ENCODE peak calls at places on chromosomes 7 and 10, in six cellular contexts. I, J, Y, F, D and K are unnamed samples.

GRCh38 chr7:28086198-28086597 is 94.4 kb downstream of the JAZF1 start:
- DNase-seq in I (no peak), J (no peak), Y (no peak), F (no peak), D (no peak), K (no peak)

GRCh38 chr10:124708246-124708779 is 35.9 kb downstream of the FAM53B start:
- DNase-seq in I (no peak), J (peak; percentile 84), Y (no peak), F (peak; percentile 59), D (no peak), K (no peak)

GRCh38 chr10:110326351-110327032 is 21.8 kb upstream of the SMNDC1 start:
- DNase-seq in I (no peak), J (peak; percentile 37), Y (no peak), F (no peak), D (no peak), K (no peak)

GRCh38 chr10:127932521-127933270 is 25.8 kb downstream of the PTPRE start:
- DNase-seq in I (no peak), J (no peak), Y (no peak), F (no peak), D (no peak), K (no peak)

GRCh38 chr10:58412502-58412961 is 27.3 kb downstream of the TFAM start:
- DNase-seq in I (peak; percentile 76), J (no peak), Y (peak; percentile 36), F (peak; percentile 30), D (no peak), K (peak; percentile 26)

GRCh38 chr10:92747600-92747999 is 57.8 kb downstream of the HHEX start:
- DNase-seq in I (no peak), J (no peak), Y (no peak), F (peak; percentile 47), D (no peak), K (no peak)

GRCh38 chr10:37269554-37270256 is 144.3 kb downstream of the ANKRD30A start:
- DNase-seq in I (peak; percentile 64), J (no peak), Y (no peak), F (no peak), D (no peak), K (no peak)

GRCh38 chr10:63819753-63820347 is 298.6 kb downstream of the REEP3 start:
- DNase-seq in I (peak; percentile 65), J (peak; percentile 78), Y (peak; percentile 17), F (peak; percentile 33), D (peak; percentile 61), K (peak; percentile 74)

GRCh38 chr7:150938566-150938965 is 39.6 kb downstream of the KCNH2 start:
- DNase-seq in I (no peak), J (no peak), Y (no peak), F (no peak), D (no peak), K (no peak)

GRCh38 chr7:84073476-84073875 is 121.1 kb downstream of the SEMA3A start:
- DNase-seq in I (peak; percentile 16), J (peak; percentile 75), Y (no peak), F (peak; percentile 44), D (no peak), K (no peak)

GRCh38 chr7:135879238-135879637 is 97.9 kb downstream of the MTPN start:
- DNase-seq in I (peak; percentile 13), J (no peak), Y (no peak), F (no peak), D (no peak), K (no peak)

GRCh38 chr7:99748846-99749579 is 14.0 kb upstream of the CYP3A7 start:
- DNase-seq in I (no peak), J (no peak), Y (no peak), F (no peak), D (no peak), K (no peak)

GRCh38 chr7:44466300-44467216 is 23.9 kb downstream of the NUDCD3 start:
- DNase-seq in I (no peak), J (peak; percentile 63), Y (no peak), F (no peak), D (no peak), K (no peak)

GRCh38 chr10:107481224-107481623 is 316.7 kb upstream of the SORCS1 start:
- DNase-seq in I (no peak), J (no peak), Y (no peak), F (no peak), D (no peak), K (no peak)

GRCh38 chr7:20954711-20955641 is 168.3 kb upstream of the SP8 start:
- DNase-seq in I (no peak), J (no peak), Y (no peak), F (no peak), D (no peak), K (no peak)

GRCh38 chr10:120600871-120601644 is 144.0 kb downstream of the PLPP4 start:
- DNase-seq in I (no peak), J (peak; percentile 47), Y (peak; percentile 39), F (no peak), D (peak; percentile 14), K (peak; percentile 67)

GRCh38 chr7:42269161-42269560 is 32.2 kb upstream of the GLI3 start:
- DNase-seq in I (no peak), J (peak; percentile 9), Y (no peak), F (no peak), D (no peak), K (no peak)

GRCh38 chr10:75029874-75030273 is 81.6 kb upstream of the SAMD8 start:
- DNase-seq in I (no peak), J (no peak), Y (no peak), F (no peak), D (no peak), K (no peak)

GRCh38 chr10:21318768-21319167 is 206.7 kb downstream of the SKIDA1 start:
- DNase-seq in I (no peak), J (no peak), Y (no peak), F (no peak), D (peak; percentile 42), K (no peak)

GRCh38 chr10:27448926-27449325 is 55.2 kb upstream of the RAB18 start:
- DNase-seq in I (peak; percentile 17), J (no peak), Y (peak; percentile 31), F (peak; percentile 4), D (no peak), K (no peak)

GRCh38 chr7:18109762-18110161 is 82.1 kb upstream of the PRPS1L1 start:
- DNase-seq in I (no peak), J (no peak), Y (no peak), F (no peak), D (no peak), K (no peak)

GRCh38 chr7:130208511-130208910 is 851 bp downstream of the SSMEM1 start:
- DNase-seq in I (no peak), J (no peak), Y (no peak), F (no peak), D (no peak), K (no peak)

GRCh38 chr10:118943253-118943652 is 86.3 kb upstream of the NANOS1 start:
- DNase-seq in I (no peak), J (no peak), Y (no peak), F (no peak), D (no peak), K (no peak)

GRCh38 chr7:36506820-36507219 is 117.2 kb downstream of the ANLN start:
- DNase-seq in I (peak; percentile 27), J (no peak), Y (no peak), F (no peak), D (no peak), K (no peak)

GRCh38 chr7:147022056-147022455 is 905.5 kb downstream of the CNTNAP2 start:
- DNase-seq in I (no peak), J (no peak), Y (no peak), F (no peak), D (no peak), K (no peak)

GRCh38 chr10:76973515-76974289 is 663.9 kb downstream of the KCNMA1 start:
- DNase-seq in I (no peak), J (no peak), Y (no peak), F (no peak), D (no peak), K (no peak)

GRCh38 chr7:140317597-140317996 is 80.7 kb downstream of the SLC37A3 start:
- DNase-seq in I (no peak), J (no peak), Y (no peak), F (no peak), D (peak; percentile 85), K (no peak)

GRCh38 chr7:152511736-152512135 is 75.9 kb upstream of the KMT2C start:
- DNase-seq in I (peak; percentile 31), J (no peak), Y (no peak), F (no peak), D (no peak), K (no peak)

GRCh38 chr10:31749293-31749692 is 179.3 kb downstream of the ARHGAP12 start:
- DNase-seq in I (no peak), J (no peak), Y (no peak), F (no peak), D (no peak), K (no peak)

GRCh38 chr7:78620931-78621330 is 822.4 kb downstream of the PHTF2 start:
- DNase-seq in I (peak; percentile 5), J (peak; percentile 5), Y (peak; percentile 31), F (peak; percentile 2), D (peak; percentile 11), K (peak; percentile 23)

GRCh38 chr10:30434273-30435067 is 486 bp downstream of the MAP3K8 start:
- DNase-seq in I (peak; percentile 90), J (peak; percentile 82), Y (no peak), F (peak; percentile 83), D (peak; percentile 79), K (peak; percentile 68)

GRCh38 chr7:143882611-143883078 is 19.3 kb downstream of the TCAF1 start:
- DNase-seq in I (no peak), J (peak; percentile 68), Y (no peak), F (peak; percentile 79), D (no peak), K (peak; percentile 51)

GRCh38 chr10:131694168-131694962 is 206.4 kb upstream of the PPP2R2D start:
- DNase-seq in I (no peak), J (no peak), Y (no peak), F (no peak), D (no peak), K (no peak)
- TF ChIP-seq JUN in I (no peak), J (no peak), Y (no peak), F (no peak), D (no peak), K (no peak)

GRCh38 chr10:44725404-44725803 is 185.7 kb upstream of the TMEM72 start:
- DNase-seq in I (no peak), J (no peak), Y (no peak), F (no peak), D (no peak), K (no peak)
- TF ChIP-seq JUN in I (no peak), J (no peak), Y (no peak), F (no peak), D (no peak), K (no peak)

GRCh38 chr7:112437038-112437437 is 13.2 kb upstream of the IFRD1 start:
- DNase-seq in I (peak; percentile 21), J (no peak), Y (no peak), F (no peak), D (no peak), K (no peak)
- TF ChIP-seq JUN in I (no peak), J (no peak), Y (no peak), F (no peak), D (no peak), K (no peak)

GRCh38 chr10:15567952-15568351 is 151.8 kb downstream of the ITGA8 start:
- DNase-seq in I (no peak), J (no peak), Y (no peak), F (no peak), D (no peak), K (no peak)

DNA sequence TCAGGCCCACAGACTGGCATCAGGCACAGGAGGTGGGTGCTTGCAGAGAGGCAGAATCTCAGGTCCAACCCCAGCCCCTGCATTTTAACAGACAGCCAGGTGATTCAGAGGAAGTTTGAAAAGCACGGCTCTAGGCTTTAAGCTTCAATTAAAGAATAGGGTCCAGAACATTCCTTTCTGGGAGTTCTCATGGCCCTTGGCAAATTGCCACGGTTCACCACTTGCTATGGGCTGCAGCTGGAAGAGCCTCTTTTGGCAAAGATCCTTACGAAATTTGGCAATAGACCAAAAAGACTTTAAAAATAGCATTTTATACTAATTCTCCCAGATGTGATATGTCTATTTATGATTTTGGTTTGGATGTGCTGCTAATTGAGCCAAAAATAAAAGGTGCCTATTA is 148.2 kb downstream of the ITGA8 start:
- DNase-seq in I (no peak), J (peak; percentile 58), Y (no peak), F (no peak), D (peak; percentile 11), K (no peak)
- TF ChIP-seq JUN in I (no peak), J (no peak), Y (no peak), F (no peak), D (no peak), K (no peak)